ENCODE peak calls at places on chromosomes 5 and 9, in five cellular contexts. Z is ELR, N is astrocyte of the cerebellum, P is GM06990, G is putamen. C is an unnamed sample.
A peak's percentile ranks its signal among the peaks of the same experiment; 100 is the strongest.

GRCh38 chr5:31317642-31318041 is 124.2 kb downstream of the CDH6 start:
- DNase-seq in Z (no peak), N (no peak), P (peak; percentile 1), G (no peak), C (no peak)

GRCh38 chr5:92836861-92837755 is 743.9 kb downstream of the NR2F1-AS1 start:
- DNase-seq in Z (peak; percentile 72), N (peak; percentile 37), P (no peak), G (no peak), C (no peak)

GRCh38 chr5:33311893-33312292 is 128.9 kb upstream of the TARS1 start:
- DNase-seq in Z (peak; percentile 98), N (peak; percentile 81), P (no peak), G (no peak), C (no peak)

GRCh38 chr5:61916621-61917620 is 389.1 kb upstream of the KIF2A start:
- DNase-seq in Z (peak; percentile 15), N (no peak), P (no peak), G (peak; percentile 22), C (no peak)

GRCh38 chr9:98101868-98102273 is 17.2 kb downstream of the TRIM14 start:
- DNase-seq in Z (no peak), N (no peak), P (peak; percentile 81), G (no peak), C (no peak)

GRCh38 chr9:81183763-81184162 is 505.6 kb downstream of the TLE1 start:
- DNase-seq in Z (peak; percentile 45), N (peak; percentile 83), P (no peak), G (no peak), C (no peak)

GRCh38 chr5:103532116-103532734 is 30.4 kb downstream of the NUDT12 start:
- DNase-seq in Z (peak; percentile 14), N (no peak), P (no peak), G (no peak), C (no peak)

GRCh38 chr9:132644251-132644650 is 25.5 kb downstream of the DDX31 start:
- DNase-seq in Z (peak; percentile 39), N (no peak), P (no peak), G (no peak), C (no peak)

GRCh38 chr5:134503088-134503936 is 22.2 kb upstream of the JADE2 start:
- DNase-seq in Z (peak; percentile 99), N (peak; percentile 98), P (peak; percentile 47), G (no peak), C (no peak)

GRCh38 chr9:76296561-76297276 is 97.5 kb downstream of the RFK start:
- DNase-seq in Z (no peak), N (no peak), P (no peak), G (no peak), C (no peak)

GRCh38 chr5:134975078-134975715 is 7.5 kb downstream of the CATSPER3 start:
- DNase-seq in Z (peak; percentile 9), N (no peak), P (no peak), G (no peak), C (no peak)

GRCh38 chr5:91136271-91136670 is 246.8 kb downstream of the ARRDC3 start:
- DNase-seq in Z (peak; percentile 40), N (peak; percentile 27), P (no peak), G (no peak), C (no peak)

C was measured in pons.